ENCODE peak calls at places on chromosomes 2 and 18, in four cellular contexts. S is Calu3, K is fibroblast of the aortic adventitia, U is esophagus squamous epithelium. W is an unnamed sample.

GRCh38 chr2:240663791-240664190 is 18.9 kb downstream of the AQP12B start:
- DNase-seq in U (no peak), S (no peak), K (no peak), W (no peak)

GRCh38 chr18:7002107-7002506 is 115.5 kb downstream of the LAMA1 start:
- DNase-seq in U (no peak), S (no peak), K (no peak), W (no peak)

GRCh38 chr18:76610933-76611749 is 116.1 kb upstream of the ZNF516 start:
- DNase-seq in K (peak; percentile 65), S (no peak), U (no peak), W (no peak)

GRCh38 chr2:32937602-32938450 is 8.9 kb upstream of the LTBP1 start:
- DNase-seq in S (peak; percentile 42), K (peak; percentile 12), U (no peak), W (no peak)

GRCh38 chr2:215950009-215950408 is 63.3 kb downstream of the MREG start:
- DNase-seq in S (peak; percentile 16), K (peak; percentile 65), U (no peak), W (no peak)

GRCh38 chr2:65144571-65144970 is 14.7 kb upstream of the RAB1A start:
- DNase-seq in S (no peak), U (no peak), K (no peak), W (no peak)

GRCh38 chr2:83069724-83070123 is 1389.4 kb downstream of the SUCLG1 start:
- DNase-seq in K (peak; percentile 29), U (no peak), S (no peak), W (no peak)

GRCh38 chr2:767440-767839 is 90.2 kb upstream of the TMEM18 start:
- DNase-seq in U (no peak), K (no peak), S (no peak), W (no peak)

GRCh38 chr2:144414324-144414845 is 105.5 kb downstream of the ZEB2 start:
- DNase-seq in U (no peak), S (peak; percentile 0), K (peak; percentile 95), W (no peak)

GRCh38 chr2:234792566-234792965 is 159.3 kb upstream of the SH3BP4 start:
- DNase-seq in S (no peak), U (no peak), K (no peak), W (no peak)

GRCh38 chr2:234710066-234710465 is 213.2 kb upstream of the ARL4C start:
- DNase-seq in K (no peak), S (no peak), U (no peak), W (no peak)

GRCh38 chr2:126720647-126721046 is 64.7 kb downstream of the GYPC start:
- DNase-seq in U (no peak), S (no peak), K (no peak), W (no peak)

GRCh38 chr18:75421656-75422055 is 5.8 kb downstream of the SMIM21 start:
- DNase-seq in K (peak; percentile 80), S (no peak), U (no peak), W (no peak)

GRCh38 chr2:170842785-170843184 is 26.1 kb downstream of the GAD1 start:
- DNase-seq in K (peak; percentile 46), S (no peak), U (no peak), W (no peak)

GRCh38 chr2:235605306-235605998 is 111.6 kb downstream of the AGAP1 start:
- DNase-seq in S (no peak), K (peak; percentile 97), U (no peak), W (peak; percentile 28)

GRCh38 chr18:58315041-58315440 is 271.0 kb downstream of the NEDD4L start:
- DNase-seq in U (no peak), K (no peak), S (no peak), W (no peak)

GRCh38 chr18:21972281-21972680 is 197.1 kb upstream of the GATA6 start:
- DNase-seq in S (no peak), K (no peak), U (no peak), W (no peak)

GRCh38 chr18:45775241-45775676 is 50.2 kb upstream of the SIGLEC15 start:
- DNase-seq in K (peak; percentile 83), S (peak; percentile 86), U (no peak), W (peak; percentile 18)

GRCh38 chr2:221541131-221541735 is 30.9 kb downstream of the EPHA4 start:
- DNase-seq in S (no peak), U (no peak), K (no peak), W (no peak)

GRCh38 chr2:96180002-96180401 is 28.6 kb downstream of the STARD7 start:
- DNase-seq in K (no peak), U (no peak), S (no peak), W (no peak)

GRCh38 chr2:99878951-99879350 is 263.4 kb downstream of the AFF3 start:
- DNase-seq in U (no peak), S (no peak), K (no peak), W (no peak)

GRCh38 chr2:229431331-229431954 is 160.4 kb upstream of the PID1 start:
- DNase-seq in S (no peak), U (no peak), K (peak; percentile 86), W (no peak)

GRCh38 chr2:212777020-212777491 is 238.5 kb upstream of the ERBB4 start:
- DNase-seq in K (peak; percentile 63), U (no peak), S (peak; percentile 3), W (no peak)
- TF ChIP-seq CTCF in K (peak; percentile 60), U (peak; percentile 57), S (peak; percentile 25), W (peak; percentile 42)

GRCh38 chr2:7697052-7697451 is 779.8 kb downstream of the RNF144A start:
- DNase-seq in S (no peak), K (no peak), U (no peak), W (no peak)

GRCh38 chr2:7694066-7695000 is 777.1 kb downstream of the RNF144A start:
- DNase-seq in K (no peak), S (no peak), U (no peak), W (no peak)

GRCh38 chr2:7691961-7692656 is 774.9 kb downstream of the RNF144A start:
- DNase-seq in S (no peak), K (peak; percentile 14), U (no peak), W (no peak)

GRCh38 chr2:7693246-7694065 is 776.2 kb downstream of the RNF144A start:
- DNase-seq in K (no peak), U (no peak), S (no peak), W (no peak)

DNA sequence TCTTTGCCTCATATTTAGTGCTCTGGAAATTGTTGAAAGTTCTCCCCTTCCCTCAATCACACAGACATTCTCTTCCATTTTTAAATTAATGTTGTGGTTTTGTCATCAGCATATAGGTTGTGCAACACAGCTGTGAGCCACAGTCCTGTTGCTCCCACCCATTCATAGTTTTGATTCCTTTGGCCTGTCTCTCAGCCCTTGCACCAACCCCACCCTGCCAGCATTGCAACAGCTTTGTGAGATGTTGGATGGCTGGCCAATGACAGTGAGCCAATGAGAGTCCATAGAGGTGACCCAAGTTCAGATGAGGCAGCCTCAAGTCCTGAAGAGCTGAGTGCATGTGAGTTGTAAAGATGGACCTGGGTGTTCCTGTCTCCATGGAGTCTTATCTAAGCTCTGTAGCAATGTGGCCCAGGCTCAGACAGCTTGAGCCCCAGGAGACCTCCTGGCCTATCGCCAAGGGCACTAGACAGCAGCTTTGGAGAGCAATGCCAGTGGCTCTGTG is 775.5 kb downstream of the RNF144A start:
- DNase-seq in S (no peak), K (peak; percentile 90), U (no peak), W (peak; percentile 4)
- TF ChIP-seq CTCF in S (no peak), K (no peak), U (no peak), W (no peak)

GRCh38 chr18:9055185-9055584 is 47.3 kb upstream of the NDUFV2 start:
- DNase-seq in K (peak; percentile 95), U (no peak), S (no peak), W (no peak)
- TF ChIP-seq CTCF in K (peak; percentile 14), U (no peak), S (no peak), W (no peak)

DNA sequence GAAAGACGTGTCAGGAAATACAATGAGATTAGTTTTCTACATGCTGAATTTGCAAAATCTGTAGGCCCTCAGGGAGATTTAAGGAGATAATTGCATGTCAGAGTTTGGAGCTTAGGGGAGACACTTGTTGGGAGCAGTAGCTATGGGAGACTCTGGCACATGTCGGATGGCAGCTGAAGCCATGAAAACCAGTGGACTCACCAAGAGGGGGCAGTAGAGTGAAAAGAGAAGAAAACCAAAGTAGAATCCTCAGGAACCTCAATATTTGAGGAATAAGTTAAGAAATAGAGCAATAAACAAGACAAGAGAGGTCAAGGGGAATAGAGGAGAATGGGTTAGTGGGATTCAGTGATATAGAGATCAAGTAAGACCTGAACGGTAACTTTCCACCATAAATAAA is 24.8 kb downstream of the RUFY4 start:
- DNase-seq in S (no peak), U (no peak), K (no peak), W (no peak)
- TF ChIP-seq CTCF in S (no peak), U (peak; percentile 19), K (no peak), W (no peak)

GRCh38 chr2:224366269-224366668 is 35.6 kb downstream of the FAM124B start:
- DNase-seq in S (no peak), K (no peak), U (no peak), W (no peak)

GRCh38 chr2:224359569-224359968 is 42.3 kb downstream of the FAM124B start:
- DNase-seq in U (no peak), K (no peak), S (peak; percentile 16), W (no peak)

GRCh38 chr2:224360801-224361251 is 41.1 kb downstream of the FAM124B start:
- DNase-seq in S (no peak), K (no peak), U (no peak), W (no peak)

GRCh38 chr2:224362094-224362493 is 39.8 kb downstream of the FAM124B start:
- DNase-seq in U (no peak), K (no peak), S (no peak), W (no peak)

GRCh38 chr2:224363281-224363680 is 38.6 kb downstream of the FAM124B start:
- DNase-seq in U (no peak), K (no peak), S (no peak), W (no peak)
- TF ChIP-seq CTCF in U (no peak), K (no peak), S (no peak), W (no peak)

GRCh38 chr2:75287624-75288313 is 88.4 kb upstream of the TACR1 start:
- DNase-seq in S (no peak), K (no peak), U (no peak), W (no peak)
- TF ChIP-seq CTCF in S (no peak), K (no peak), U (no peak), W (no peak)

W was measured in thoracic aorta.